ENCODE peak calls at places on chromosomes 6 and 20, in four cellular contexts. S is K562, Y is HepG2, N is GM12878. R is an unnamed sample.

GRCh38 chr6:65595540-65595939 is 111.5 kb downstream of the EYS start:
- DNase-seq in S (no peak), Y (no peak), N (no peak), R (no peak)

GRCh38 chr6:124131259-124131658 is 327.6 kb downstream of the NKAIN2 start:
- DNase-seq in S (no peak), Y (peak; percentile 62), N (no peak), R (no peak)

GRCh38 chr6:84687487-84687886 is 76.9 kb downstream of the TBX18 start:
- DNase-seq in S (no peak), Y (no peak), N (no peak), R (no peak)

GRCh38 chr6:135257641-135258405 is 76.7 kb downstream of the MYB start:
- DNase-seq in S (no peak), Y (no peak), N (no peak), R (no peak)

GRCh38 chr6:56624046-56624727 is 18.5 kb downstream of the DST start:
- DNase-seq in S (no peak), Y (peak; percentile 89), N (no peak), R (no peak)

GRCh38 chr6:143752459-143752858 is 74.7 kb downstream of the PHACTR2 start:
- DNase-seq in S (no peak), Y (no peak), N (no peak), R (no peak)

GRCh38 chr6:11430036-11430435 is 107.5 kb upstream of the TMEM170B start:
- DNase-seq in S (no peak), Y (no peak), N (no peak), R (no peak)

GRCh38 chr6:39228992-39229767 is at the start of gene KCNK5:
- DNase-seq in S (peak; percentile 98), Y (peak; percentile 13), N (no peak), R (peak; percentile 93)

GRCh38 chr6:148771896-148772554 is 25.2 kb downstream of the UST start:
- DNase-seq in S (no peak), Y (no peak), N (no peak), R (no peak)

GRCh38 chr6:73451166-73452106 is 661 bp downstream of the CGAS start:
- DNase-seq in S (no peak), Y (no peak), N (no peak), R (no peak)

GRCh38 chr6:87029711-87030314 is 65.1 kb downstream of the CGA start:
- DNase-seq in S (peak; percentile 34), Y (peak; percentile 16), N (no peak), R (peak; percentile 16)

GRCh38 chr20:62370115-62370806 is 3.1 kb upstream of the LAMA5 start:
- DNase-seq in S (peak; percentile 45), Y (no peak), N (no peak), R (no peak)

GRCh38 chr6:9139762-9140161 is 704.4 kb upstream of the SLC35B3 start:
- DNase-seq in S (no peak), Y (no peak), N (no peak), R (no peak)

GRCh38 chr6:12289655-12290489 is at the start of gene EDN1:
- DNase-seq in S (peak; percentile 30), Y (peak; percentile 57), N (peak; percentile 51), R (peak; percentile 77)

GRCh38 chr6:128767705-128768104 is 115.2 kb upstream of the LAMA2 start:
- DNase-seq in S (no peak), Y (no peak), N (no peak), R (no peak)

GRCh38 chr20:52619671-52620070 is 352.5 kb upstream of the TSHZ2 start:
- DNase-seq in S (no peak), Y (no peak), N (no peak), R (no peak)

GRCh38 chr6:25227854-25228253 is 51.3 kb upstream of the CARMIL1 start:
- DNase-seq in S (no peak), Y (no peak), N (no peak), R (no peak)

GRCh38 chr6:25233226-25233625 is 45.9 kb upstream of the CARMIL1 start:
- DNase-seq in S (no peak), Y (no peak), N (no peak), R (no peak)

GRCh38 chr6:25237579-25237978 is 41.6 kb upstream of the CARMIL1 start:
- DNase-seq in S (no peak), Y (no peak), N (no peak), R (no peak)

GRCh38 chr6:25229671-25230321 is 49.4 kb upstream of the CARMIL1 start:
- DNase-seq in S (no peak), Y (no peak), N (no peak), R (no peak)

GRCh38 chr6:25232478-25232877 is 46.7 kb upstream of the CARMIL1 start:
- DNase-seq in S (no peak), Y (no peak), N (no peak), R (no peak)
- TF ChIP-seq TARDBP in S (no peak), Y (no peak), N (no peak), R (no peak)

DNA sequence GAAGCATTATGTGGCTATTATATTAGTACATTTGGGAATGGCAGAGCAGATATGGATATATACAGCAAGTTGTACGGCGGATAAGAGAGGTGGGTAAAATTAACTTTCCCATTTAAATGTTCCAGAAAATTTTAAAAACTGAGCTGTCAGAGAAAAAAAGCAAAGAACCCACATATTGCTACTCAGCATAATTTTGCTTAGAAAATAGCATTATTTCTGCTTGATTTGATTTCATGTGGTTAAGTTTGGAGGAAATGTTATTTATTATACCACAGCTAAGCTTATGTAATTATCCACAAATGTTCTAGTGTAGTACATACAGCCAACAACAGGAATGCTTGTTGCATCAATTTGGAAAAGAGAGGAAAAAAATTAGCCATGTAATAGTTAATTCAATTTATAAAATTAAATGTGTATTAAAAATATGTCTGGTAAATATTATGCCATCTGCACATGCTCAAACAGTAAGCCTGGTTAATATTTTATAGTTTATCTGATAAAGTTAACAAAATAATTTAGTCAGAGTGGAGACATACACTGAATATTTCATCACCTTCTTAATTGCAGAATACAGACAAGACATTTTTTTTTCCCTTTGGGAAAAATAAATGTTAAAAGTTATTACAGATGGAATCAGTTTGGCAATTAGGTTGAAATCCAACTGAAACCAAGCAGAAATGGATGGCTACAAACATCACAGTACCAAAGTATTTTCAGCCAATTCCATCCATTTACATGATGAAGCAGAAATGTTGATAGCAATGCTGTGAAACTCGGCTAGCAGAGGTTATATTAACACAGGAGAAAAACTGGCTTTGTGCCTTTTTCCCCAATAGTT is 172.1 kb upstream of the ID4 start:
- DNase-seq in S (no peak), Y (no peak), N (no peak), R (no peak)
- TF ChIP-seq TARDBP in S (no peak), Y (no peak), N (no peak), R (no peak)

GRCh38 chr20:45097485-45098095 is 3.3 kb downstream of the KCNS1 start:
- DNase-seq in S (no peak), Y (no peak), N (no peak), R (no peak)

GRCh38 chr20:45103072-45103471 is 2.1 kb upstream of the KCNS1 start:
- DNase-seq in S (no peak), Y (no peak), N (no peak), R (no peak)

GRCh38 chr20:45101333-45101850 is 465 bp upstream of the KCNS1 start:
- DNase-seq in S (no peak), Y (no peak), N (no peak), R (no peak)

GRCh38 chr20:45098096-45098773 is 2.7 kb downstream of the KCNS1 start:
- DNase-seq in S (no peak), Y (no peak), N (no peak), R (no peak)

DNA sequence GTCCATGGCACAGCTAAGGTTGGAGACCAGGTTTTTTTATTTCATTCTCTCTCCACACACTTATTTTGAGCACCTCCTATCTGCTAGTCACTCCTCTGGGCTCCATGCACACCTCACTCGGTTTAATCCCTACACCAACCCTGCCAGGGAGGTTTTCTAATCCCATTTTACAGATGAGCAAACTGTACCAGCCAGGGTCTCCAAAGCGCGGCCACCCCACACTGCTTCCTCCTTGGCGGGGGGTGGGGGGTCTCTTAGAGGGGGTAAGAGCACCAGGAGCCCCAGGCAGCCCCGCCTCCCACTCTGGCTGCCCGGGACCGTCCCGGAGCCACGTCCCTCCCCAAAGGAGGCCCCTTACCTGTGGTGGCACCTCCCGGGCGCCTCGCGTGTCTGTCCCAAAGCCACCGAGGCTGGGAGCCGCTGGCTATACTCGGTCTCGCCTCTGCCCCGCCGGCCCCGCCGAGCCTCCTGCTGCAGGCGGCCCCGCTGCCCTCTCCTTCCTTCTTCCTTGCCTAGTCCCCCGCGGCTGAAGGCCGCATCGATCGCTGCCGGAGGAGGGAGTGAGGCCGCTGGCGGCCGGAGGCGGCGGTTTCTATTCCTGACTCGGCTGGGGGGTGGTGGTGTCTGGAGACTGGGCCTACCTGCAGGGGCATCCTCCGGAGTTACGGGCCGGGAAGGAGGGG is at the start of gene KCNS1:
- DNase-seq in S (peak; percentile 52), Y (peak; percentile 25), N (no peak), R (no peak)
- TF ChIP-seq TARDBP in S (no peak), Y (no peak), N (no peak), R (no peak)

GRCh38 chr6:104789770-104790190 is 69.9 kb downstream of the HACE1 start:
- DNase-seq in S (peak; percentile 17), Y (peak; percentile 18), N (no peak), R (peak; percentile 16)
- TF ChIP-seq TARDBP in S (no peak), Y (no peak), N (no peak), R (no peak)

DNA sequence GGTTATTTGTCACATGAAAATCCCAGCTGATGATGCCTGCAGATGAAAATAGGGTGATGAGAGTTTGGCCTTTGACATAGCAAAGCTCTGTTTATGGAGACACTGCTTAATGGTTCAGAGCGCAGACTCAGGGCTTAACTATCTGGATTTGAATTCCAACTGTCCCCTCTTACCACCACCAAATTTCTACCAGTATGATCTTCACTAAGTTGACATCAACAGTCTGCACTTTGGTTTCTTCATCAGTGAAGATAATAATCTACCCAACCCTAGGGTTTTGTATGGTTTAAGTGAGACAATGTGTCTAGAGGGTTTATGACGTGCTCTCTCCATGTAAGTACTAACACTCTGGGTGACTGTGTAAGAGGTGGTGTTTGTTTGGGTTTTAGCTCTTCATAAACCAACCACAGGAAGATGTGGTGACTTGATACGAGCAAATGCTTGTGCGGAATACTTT is 151.4 kb upstream of the TNFAIP3 start:
- DNase-seq in S (no peak), Y (no peak), N (no peak), R (no peak)
- TF ChIP-seq TARDBP in S (no peak), Y (no peak), N (no peak), R (no peak)

GRCh38 chr6:37492236-37493046 is 7.3 kb downstream of the CCDC167 start:
- DNase-seq in S (no peak), Y (no peak), N (no peak), R (no peak)

GRCh38 chr6:37496951-37497885 is 2.5 kb downstream of the CCDC167 start:
- DNase-seq in S (peak; percentile 71), Y (no peak), N (no peak), R (no peak)

GRCh38 chr6:37493047-37493995 is 6.4 kb downstream of the CCDC167 start:
- DNase-seq in S (no peak), Y (no peak), N (no peak), R (no peak)

GRCh38 chr6:37491830-37492208 is 7.9 kb downstream of the CCDC167 start:
- DNase-seq in S (no peak), Y (no peak), N (no peak), R (no peak)

DNA sequence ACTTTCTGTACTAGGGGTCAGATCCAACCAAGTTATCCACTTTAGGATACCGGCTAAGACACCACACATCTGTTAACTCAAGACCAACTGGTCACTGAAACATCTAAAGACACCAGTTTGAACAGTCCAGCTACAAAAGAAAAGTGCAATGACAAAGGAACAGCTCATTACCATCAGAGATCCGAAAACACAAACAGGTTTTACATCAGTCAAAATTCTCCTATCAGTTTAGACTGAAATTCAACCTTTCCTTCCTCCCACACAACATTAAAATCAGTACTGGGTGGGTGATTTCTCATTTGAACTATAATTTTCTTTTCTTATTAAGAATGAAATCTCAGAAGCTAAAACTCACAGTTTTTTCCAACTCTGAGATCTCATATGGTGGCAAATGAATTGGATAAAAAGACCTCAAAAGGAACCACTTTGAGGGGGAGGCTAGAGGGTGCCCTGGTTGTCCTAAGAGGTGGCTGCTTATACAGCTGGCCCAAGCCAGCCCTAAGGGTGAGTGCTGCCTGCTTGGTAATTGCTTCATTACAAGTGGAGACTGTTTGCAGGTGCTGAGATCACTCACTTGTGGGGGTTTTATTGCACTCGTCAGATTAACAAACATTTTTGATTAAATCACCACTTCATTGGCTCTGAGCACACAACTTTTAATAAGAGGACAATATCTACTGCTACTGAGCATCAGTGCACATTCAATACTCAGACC is 4.3 kb downstream of the CCDC167 start:
- DNase-seq in S (no peak), Y (no peak), N (no peak), R (no peak)
- TF ChIP-seq TARDBP in S (no peak), Y (no peak), N (no peak), R (no peak)